ENCODE peak calls at places on chromosomes 6 and 20, in four cellular contexts. M, W, I and N are unnamed samples.

GRCh38 chr6:89385156-89385667 is 26.9 kb downstream of the RRAGD start:
- DNase-seq in M (peak; percentile 77), W (no peak), I (peak; percentile 81), N (no peak)

GRCh38 chr6:169317441-169318202 is 64.0 kb upstream of the THBS2 start:
- DNase-seq in M (no peak), W (no peak), I (no peak), N (no peak)

GRCh38 chr6:113967777-113968176 is 3.2 kb downstream of the HDAC2 start:
- DNase-seq in M (no peak), W (no peak), I (no peak), N (no peak)

GRCh38 chr6:76026101-76026500 is 46.4 kb downstream of the IMPG1 start:
- DNase-seq in M (no peak), W (no peak), I (no peak), N (no peak)

GRCh38 chr20:62858059-62858458 is 3.6 kb downstream of the TCFL5 start:
- DNase-seq in M (peak; percentile 49), W (no peak), I (no peak), N (no peak)

GRCh38 chr6:834879-835278 is 141.9 kb upstream of the EXOC2 start:
- DNase-seq in M (no peak), W (no peak), I (no peak), N (no peak)

GRCh38 chr6:133131621-133132020 is 109.5 kb upstream of the EYA4 start:
- DNase-seq in M (no peak), W (no peak), I (peak; percentile 53), N (no peak)

GRCh38 chr20:2907519-2907918 is 34.2 kb downstream of the PTPRA start:
- DNase-seq in M (no peak), W (no peak), I (no peak), N (no peak)

GRCh38 chr6:106973841-106974336 is 640 bp downstream of the CD24 start:
- DNase-seq in M (no peak), W (no peak), I (no peak), N (peak; percentile 75)

GRCh38 chr6:79671605-79672266 is 40.6 kb downstream of the SH3BGRL2 start:
- DNase-seq in M (peak; percentile 66), W (peak; percentile 42), I (no peak), N (peak; percentile 85)

GRCh38 chr20:55538261-55538908 is 466.9 kb downstream of the CBLN4 start:
- DNase-seq in M (no peak), W (no peak), I (no peak), N (no peak)

GRCh38 chr20:23419995-23420901 is 1.0 kb downstream of the NAPB start:
- DNase-seq in M (peak; percentile 76), W (peak; percentile 71), I (peak; percentile 68), N (peak; percentile 80)

GRCh38 chr20:36230019-36230418 is 6.3 kb upstream of the AAR2 start:
- DNase-seq in M (no peak), W (no peak), I (no peak), N (no peak)

GRCh38 chr20:42378826-42379225 is 760.6 kb upstream of the CHD6 start:
- DNase-seq in M (no peak), W (no peak), I (no peak), N (no peak)

GRCh38 chr6:41191569-41191968 is 9.4 kb downstream of the TREML2 start:
- DNase-seq in M (no peak), W (peak; percentile 41), I (no peak), N (no peak)

GRCh38 chr6:31170987-31171671 is 647 bp upstream of the POU5F1 start:
- DNase-seq in M (no peak), W (no peak), I (no peak), N (no peak)

GRCh38 chr20:4318891-4319290 is 303.5 kb upstream of the RNF24 start:
- DNase-seq in M (no peak), W (no peak), I (no peak), N (no peak)
- H3K4me1 ChIP-seq in M (no peaks in the 10 kb centered on the region), W (no peaks in the 10 kb centered on the region), I (no peaks in the 10 kb centered on the region), N (no peaks in the 10 kb centered on the region)

GRCh38 chr6:24778878-24779277 is 4.1 kb downstream of the GMNN start:
- DNase-seq in M (no peak), W (no peak), I (no peak), N (no peak)
- H3K36me3 ChIP-seq in M (no peaks in the 10 kb centered on the region), W (no peaks in the 10 kb centered on the region), I (no peaks in the 10 kb centered on the region), N (peaks cover 3% of the 10 kb centered on the region)

DNA sequence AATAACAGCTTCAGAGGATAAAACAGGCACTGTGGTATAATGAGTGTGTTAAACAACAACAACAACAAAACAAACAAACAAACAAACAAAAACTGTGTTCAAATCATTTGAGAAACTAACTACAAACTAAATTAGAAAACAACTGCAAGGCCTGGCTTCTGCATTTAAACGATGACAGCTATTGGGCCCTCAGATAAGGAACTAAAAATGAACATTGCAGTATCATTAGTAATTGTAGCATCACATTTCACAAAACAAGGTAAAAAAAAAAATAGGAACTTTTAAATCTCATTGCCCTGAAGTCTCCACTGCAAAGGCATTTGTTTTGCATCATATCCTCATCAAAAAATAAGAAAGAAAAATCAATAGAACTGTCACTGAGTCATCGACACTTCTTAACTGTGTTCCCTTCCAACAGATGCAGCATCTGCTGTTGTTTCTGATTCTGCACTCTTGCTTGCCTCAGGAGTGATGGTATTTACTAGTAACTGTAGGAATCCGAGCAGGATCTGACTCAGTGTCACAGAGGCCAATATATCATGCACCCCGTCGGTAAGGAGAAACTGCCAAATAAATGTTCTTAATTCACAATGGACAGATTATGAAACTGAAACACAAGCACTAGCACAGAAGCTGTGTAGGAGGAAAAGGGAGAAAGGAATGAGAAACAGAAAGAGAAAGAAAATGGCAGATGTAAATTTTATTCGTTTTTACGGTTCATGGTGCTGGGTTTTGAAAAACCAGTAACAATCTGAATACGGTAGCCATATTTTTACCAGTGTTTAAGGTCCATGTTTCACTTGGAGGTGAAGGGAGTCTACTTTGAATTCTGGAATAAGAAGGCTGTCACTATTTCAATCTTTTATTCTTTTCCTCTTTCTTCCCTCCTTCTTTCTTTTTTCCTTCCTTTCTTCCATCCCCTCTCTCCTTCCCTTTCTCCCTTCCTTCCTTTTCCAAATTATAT is 365.7 kb upstream of the EPHA7 start:
- DNase-seq in M (no peak), W (no peak), I (no peak), N (no peak)
- H3K27ac ChIP-seq in M (peak overlapping the region; percentile 68), W (no peak overlapping the region), I (no peak overlapping the region), N (peak overlapping the region; percentile 66)

GRCh38 chr6:36634317-36634716 is 40.2 kb downstream of the SRSF3 start:
- DNase-seq in M (no peak), W (no peak), I (no peak), N (no peak)
- H3K4me1 ChIP-seq in M (no peaks in the 10 kb centered on the region), W (peaks cover 14% of the 10 kb centered on the region), I (peaks cover 6% of the 10 kb centered on the region), N (peaks cover 3% of the 10 kb centered on the region)

GRCh38 chr6:125294925-125295324 is 6.8 kb downstream of the HDDC2 start:
- DNase-seq in M (no peak), W (peak; percentile 24), I (no peak), N (no peak)
- H3K36me3 ChIP-seq in M (peaks cover 4% of the 10 kb centered on the region), W (no peaks in the 10 kb centered on the region), I (peaks cover 9% of the 10 kb centered on the region), N (peaks cover 39% of the 10 kb centered on the region)

GRCh38 chr20:51631011-51631950 is 88.8 kb upstream of the NFATC2 start:
- DNase-seq in M (peak; percentile 94), W (no peak), I (peak; percentile 82), N (peak; percentile 86)

GRCh38 chr20:51629399-51630058 is 87.0 kb upstream of the NFATC2 start:
- DNase-seq in M (no peak), W (no peak), I (no peak), N (no peak)

GRCh38 chr20:51634257-51634656 is 91.7 kb upstream of the NFATC2 start:
- DNase-seq in M (no peak), W (peak; percentile 83), I (no peak), N (no peak)

GRCh38 chr20:51633430-51633829 is 90.9 kb upstream of the NFATC2 start:
- DNase-seq in M (no peak), W (no peak), I (no peak), N (no peak)

DNA sequence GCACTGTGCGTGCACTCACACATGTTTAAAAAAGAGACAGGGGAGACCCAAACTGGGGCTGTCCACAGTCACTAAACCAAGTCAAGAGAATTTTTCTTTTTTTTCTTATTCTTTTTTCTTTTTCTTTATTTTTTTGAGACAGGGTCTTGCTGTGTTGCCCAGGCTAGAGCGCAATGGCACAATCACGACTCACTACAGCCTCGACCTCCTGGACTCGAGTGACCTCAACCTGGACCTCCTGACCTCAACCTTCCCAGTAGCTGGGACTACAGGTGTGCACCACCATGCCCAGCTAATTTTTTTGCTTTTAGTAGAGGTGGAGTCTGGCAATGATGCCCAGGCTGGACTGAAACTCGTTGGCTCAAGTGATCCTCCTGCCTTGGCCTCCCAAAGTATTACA is 89.4 kb upstream of the NFATC2 start:
- DNase-seq in M (no peak), W (no peak), I (no peak), N (no peak)
- H3K27ac ChIP-seq in M (peak overlapping the region; percentile 79), W (no peak overlapping the region), I (peak overlapping the region; percentile 76), N (peak overlapping the region; percentile 77)

GRCh38 chr6:125866433-125866832 is 75.7 kb downstream of the NCOA7 start:
- DNase-seq in M (no peak), W (no peak), I (no peak), N (no peak)
- H3K4me1 ChIP-seq in M (no peaks in the 10 kb centered on the region), W (peaks cover 11% of the 10 kb centered on the region), I (no peaks in the 10 kb centered on the region), N (no peaks in the 10 kb centered on the region)

DNA sequence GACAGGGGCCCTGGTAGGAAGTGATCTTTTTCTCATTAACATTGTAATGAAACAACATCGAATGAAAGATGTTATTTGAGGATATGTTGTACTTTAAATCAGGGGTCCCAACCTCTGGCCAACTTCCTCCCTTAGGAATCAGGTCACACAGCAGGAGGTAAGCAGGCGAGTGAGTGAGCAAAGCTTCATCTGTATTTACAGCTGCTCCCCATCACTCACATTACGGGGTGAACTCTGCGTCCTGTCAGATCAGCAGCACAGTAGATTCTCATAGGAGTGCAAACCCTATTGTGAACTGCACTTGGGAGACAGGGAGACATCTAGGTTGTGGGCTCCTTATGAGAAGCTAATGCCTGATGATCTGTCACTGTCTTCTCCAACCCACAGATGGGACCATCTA is 19.9 kb downstream of the EPM2A start:
- DNase-seq in M (no peak), W (no peak), I (no peak), N (no peak)
- H3K36me3 ChIP-seq in M (no peaks in the 10 kb centered on the region), W (no peaks in the 10 kb centered on the region), I (peaks cover 4% of the 10 kb centered on the region), N (no peaks in the 10 kb centered on the region)

DNA sequence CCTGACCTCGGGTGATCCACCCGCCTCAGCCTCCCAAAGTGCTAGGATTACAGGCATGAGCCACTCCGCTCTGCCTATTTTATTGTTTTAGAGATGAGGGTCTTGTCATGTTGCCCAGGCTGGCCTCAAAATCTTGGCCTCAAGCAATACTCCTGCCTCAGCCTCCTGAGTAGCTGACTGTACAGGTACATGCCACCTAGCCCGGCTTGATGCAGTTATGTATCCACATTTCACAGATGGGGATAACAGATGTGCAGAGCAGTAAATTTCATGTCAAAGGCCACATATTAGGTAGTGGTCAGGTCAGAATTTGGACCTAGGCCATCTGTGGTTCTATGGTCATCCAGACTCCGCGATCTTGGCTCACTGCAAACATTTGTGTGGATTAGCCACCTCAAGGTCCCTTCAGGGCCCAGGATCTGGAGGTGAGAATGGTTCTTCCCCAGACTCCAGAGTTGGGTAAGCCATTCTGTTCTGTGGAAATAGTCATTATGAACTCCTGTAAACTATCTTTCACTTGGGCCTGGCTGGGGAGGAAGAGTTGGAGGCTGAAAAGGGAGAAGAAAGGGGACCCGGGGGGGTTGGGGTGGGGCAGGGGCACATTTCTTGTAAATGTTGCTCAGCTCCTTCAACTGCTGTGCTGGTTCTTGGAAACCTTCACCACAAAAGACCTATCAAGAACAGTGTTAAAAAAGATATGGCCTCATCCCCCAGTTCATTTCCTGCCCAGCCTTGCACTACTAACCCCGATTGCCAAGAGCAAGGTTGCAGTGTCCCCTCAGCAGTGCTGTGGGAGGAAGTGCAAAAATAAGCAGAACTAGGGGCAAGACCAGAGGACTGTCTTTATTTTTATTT is 13.0 kb downstream of the PIM1 start:
- DNase-seq in M (no peak), W (no peak), I (no peak), N (no peak)
- H3K27ac ChIP-seq in M (no peak overlapping the region), W (no peak overlapping the region), I (no peak overlapping the region), N (peak overlapping the region; percentile 45)